ENCODE peak calls at places on chromosomes 2 and 18, in four cellular contexts. One of them, this sample, is unnamed.

GRCh38 chr2:152861349-152861942 is 143.0 kb downstream of the ARL6IP6 start:
- DNase-seq in adrenal gland: peak; percentile 41
- DNase-seq in amniotic stem cell: no peak
- DNase-seq in fibroblast of the aortic adventitia: peak; percentile 31
- DNase-seq in this sample: peak; percentile 45

GRCh38 chr2:46066591-46066990 is 230.6 kb upstream of the EPAS1 start:
- DNase-seq in adrenal gland: no peak
- DNase-seq in amniotic stem cell: no peak
- DNase-seq in fibroblast of the aortic adventitia: no peak
- DNase-seq in this sample: no peak

GRCh38 chr2:100615471-100615870 is 52.7 kb downstream of the PDCL3 start:
- DNase-seq in fibroblast of the aortic adventitia: no peak
- DNase-seq in amniotic stem cell: no peak
- DNase-seq in adrenal gland: no peak
- DNase-seq in this sample: no peak

GRCh38 chr2:240885980-240886565 is 9.9 kb downstream of the MAB21L4 start:
- DNase-seq in amniotic stem cell: no peak
- DNase-seq in fibroblast of the aortic adventitia: no peak
- DNase-seq in adrenal gland: no peak
- DNase-seq in this sample: no peak

GRCh38 chr2:212842544-212843185 is 304.1 kb upstream of the ERBB4 start:
- DNase-seq in fibroblast of the aortic adventitia: peak; percentile 75
- DNase-seq in amniotic stem cell: peak; percentile 47
- DNase-seq in adrenal gland: no peak
- DNase-seq in this sample: peak; percentile 71

GRCh38 chr18:46060359-46060841 is 11.7 kb downstream of the PSTPIP2 start:
- DNase-seq in adrenal gland: no peak
- DNase-seq in amniotic stem cell: no peak
- DNase-seq in fibroblast of the aortic adventitia: no peak
- DNase-seq in this sample: no peak

GRCh38 chr2:102660574-102660973 is 41.2 kb downstream of the SLC9A2 start:
- DNase-seq in fibroblast of the aortic adventitia: no peak
- DNase-seq in amniotic stem cell: no peak
- DNase-seq in adrenal gland: no peak
- DNase-seq in this sample: peak; percentile 88

GRCh38 chr18:58241877-58242276 is 197.9 kb downstream of the NEDD4L start:
- DNase-seq in adrenal gland: no peak
- DNase-seq in amniotic stem cell: no peak
- DNase-seq in fibroblast of the aortic adventitia: peak; percentile 90
- DNase-seq in this sample: peak; percentile 22

GRCh38 chr2:113158884-113159553 is 14.8 kb upstream of the PSD4 start:
- DNase-seq in fibroblast of the aortic adventitia: no peak
- DNase-seq in amniotic stem cell: no peak
- DNase-seq in adrenal gland: no peak
- DNase-seq in this sample: peak; percentile 62

GRCh38 chr2:18514838-18515461 is 45.5 kb downstream of the RDH14 start:
- DNase-seq in fibroblast of the aortic adventitia: peak; percentile 70
- DNase-seq in amniotic stem cell: no peak
- DNase-seq in adrenal gland: no peak
- DNase-seq in this sample: no peak

GRCh38 chr18:55998071-55998522 is 410.1 kb upstream of the TCF4 start:
- DNase-seq in amniotic stem cell: no peak
- DNase-seq in fibroblast of the aortic adventitia: peak; percentile 46
- DNase-seq in adrenal gland: no peak
- DNase-seq in this sample: no peak

GRCh38 chr2:208252766-208253492 is 1.9 kb downstream of the IDH1 start:
- DNase-seq in adrenal gland: no peak
- DNase-seq in amniotic stem cell: no peak
- DNase-seq in fibroblast of the aortic adventitia: peak; percentile 34
- DNase-seq in this sample: no peak

GRCh38 chr2:132943829-132944228 is 273.8 kb upstream of the LYPD1 start:
- DNase-seq in fibroblast of the aortic adventitia: peak; percentile 12
- DNase-seq in adrenal gland: no peak
- DNase-seq in amniotic stem cell: no peak
- DNase-seq in this sample: no peak

This sample was measured in PC-3.